ENCODE peak calls at places on chromosomes 12 and 14, in six cellular contexts. H, R, A, J, S and D are unnamed samples.

GRCh38 chr14:101446387-101446969 is 114.8 kb upstream of the DIO3 start:
- DNase-seq in H (no peak), R (no peak), A (no peak), J (no peak), S (no peak), D (no peak)

GRCh38 chr14:105148604-105149145 is 19.9 kb downstream of the JAG2 start:
- DNase-seq in H (no peak), R (no peak), A (no peak), J (no peak), S (no peak), D (no peak)

GRCh38 chr14:91509083-91509877 is 830 bp downstream of the PPP4R3A start:
- DNase-seq in H (peak), R (no peak), A (peak), J (peak), S (peak), D (peak)

GRCh38 chr12:53701518-53702264 is 25.6 kb downstream of the CALCOCO1 start:
- DNase-seq in H (peak), R (no peak), A (peak), J (peak), S (peak), D (peak)

GRCh38 chr14:78092040-78092439 is 78.1 kb upstream of the NRXN3 start:
- DNase-seq in H (no peak), R (no peak), A (no peak), J (no peak), S (no peak), D (no peak)

GRCh38 chr14:23112359-23113178 is 6.5 kb downstream of the CEBPE start:
- DNase-seq in H (no peak), R (no peak), A (no peak), J (no peak), S (no peak), D (no peak)

GRCh38 chr14:28744126-28744525 is 22.5 kb upstream of the FOXG1 start:
- DNase-seq in H (no peak), R (no peak), A (no peak), J (no peak), S (no peak), D (no peak)

GRCh38 chr14:88198441-88198840 is 124.6 kb downstream of the KCNK10 start:
- DNase-seq in H (no peak), R (no peak), A (no peak), J (no peak), S (no peak), D (no peak)

GRCh38 chr12:79083181-79083580 is 218.6 kb downstream of the SYT1 start:
- DNase-seq in H (no peak), R (no peak), A (no peak), J (no peak), S (no peak), D (no peak)

GRCh38 chr14:56280843-56281242 is 162.6 kb downstream of the PELI2 start:
- DNase-seq in H (no peak), R (no peak), A (no peak), J (no peak), S (no peak), D (no peak)

GRCh38 chr12:22477166-22477893 is 67.0 kb downstream of the C2CD5 start:
- DNase-seq in H (no peak), R (no peak), A (no peak), J (peak), S (no peak), D (peak)

GRCh38 chr12:11757531-11757930 is 108.1 kb downstream of the ETV6 start:
- DNase-seq in H (no peak), R (no peak), A (no peak), J (no peak), S (no peak), D (no peak)

GRCh38 chr14:89190779-89191513 is 226.1 kb downstream of the FOXN3 start:
- DNase-seq in H (no peak), R (no peak), A (no peak), J (no peak), S (no peak), D (peak)

GRCh38 chr12:122030427-122030825 is 8.7 kb downstream of the BCL7A start:
- DNase-seq in H (no peak), R (no peak), A (no peak), J (no peak), S (no peak), D (no peak)

GRCh38 chr12:51855586-51856428 is 7.3 kb upstream of the FIGNL2 start:
- DNase-seq in H (no peak), R (peak), A (peak), J (peak), S (no peak), D (peak)

GRCh38 chr12:110791589-110791988 is 48.9 kb upstream of the PPP1CC start:
- DNase-seq in H (no peak), R (no peak), A (no peak), J (no peak), S (no peak), D (no peak)

GRCh38 chr12:81573228-81573627 is 185.9 kb downstream of the PPFIA2 start:
- DNase-seq in H (no peak), R (no peak), A (no peak), J (peak), S (no peak), D (peak)